ENCODE peak calls at places on chromosomes 11 and 22, in eight cellular contexts. P, O, C, Z, A, Q, W and D are unnamed samples.
A peak's percentile ranks its signal among the peaks of the same experiment; 100 is the strongest.

GRCh38 chr11:128711136-128711535 is 17.3 kb downstream of the FLI1 start:
- DNase-seq in C (no peak), Z (no peak), Q (no peak), A (no peak), W (no peak), O (no peak), P (no peak), D (no peak)

GRCh38 chr11:30311189-30311588 is 11.7 kb upstream of the ARL14EP start:
- DNase-seq in C (no peak), W (no peak), P (no peak), O (no peak), A (no peak), Z (no peak), Q (no peak), D (no peak)

GRCh38 chr22:35539910-35540599 is 576 bp upstream of the RASD2 start:
- DNase-seq in O (peak; percentile 65), Q (peak; percentile 78), A (peak; percentile 78), W (peak; percentile 86), P (peak; percentile 81), C (peak; percentile 82), Z (peak; percentile 46), D (peak; percentile 81)

GRCh38 chr22:32957093-32957835 is 100.9 kb downstream of the SYN3 start:
- DNase-seq in C (peak; percentile 28), P (no peak), Q (no peak), A (no peak), Z (no peak), O (no peak), W (no peak), D (no peak)

GRCh38 chr22:39318507-39319283 is 728 bp downstream of the RPL3 start:
- DNase-seq in P (no peak), Z (no peak), A (no peak), C (no peak), O (no peak), Q (peak; percentile 56), W (no peak), D (no peak)

GRCh38 chr11:27329867-27330632 is 33.0 kb downstream of the CCDC34 start:
- DNase-seq in O (no peak), P (no peak), W (no peak), C (no peak), A (no peak), Z (no peak), Q (no peak), D (no peak)

GRCh38 chr11:20022363-20023081 is 137.8 kb downstream of the DBX1 start:
- DNase-seq in O (no peak), C (no peak), A (no peak), Z (no peak), W (no peak), Q (peak; percentile 93), P (no peak), D (peak; percentile 25)

GRCh38 chr11:17786824-17787525 is 52.4 kb downstream of the KCNC1 start:
- DNase-seq in Q (no peak), P (peak; percentile 33), Z (no peak), A (no peak), O (no peak), C (no peak), W (no peak), D (no peak)

GRCh38 chr22:46352691-46353386 is 17.3 kb downstream of the TRMU start:
- DNase-seq in O (no peak), C (peak; percentile 90), P (no peak), Z (peak; percentile 78), A (no peak), Q (no peak), W (peak; percentile 79), D (peak; percentile 60)

GRCh38 chr11:123475478-123475877 is 45.4 kb downstream of the GRAMD1B start:
- DNase-seq in Q (peak; percentile 76), W (no peak), C (peak; percentile 33), O (no peak), P (peak; percentile 18), A (no peak), Z (no peak), D (no peak)

GRCh38 chr11:13318498-13319295 is 41.1 kb downstream of the BMAL1 start:
- DNase-seq in P (no peak), C (no peak), W (no peak), Z (no peak), A (no peak), Q (no peak), O (no peak), D (no peak)

GRCh38 chr11:64676253-64676615 is 46.8 kb downstream of the NRXN2 start:
- DNase-seq in P (no peak), A (no peak), O (no peak), Q (no peak), W (no peak), C (no peak), Z (no peak), D (peak; percentile 19)

GRCh38 chr11:1934326-1935155 is 12.6 kb upstream of the MRPL23 start:
- DNase-seq in Z (no peak), O (no peak), A (no peak), C (no peak), W (peak; percentile 67), P (no peak), Q (no peak), D (peak; percentile 11)

GRCh38 chr11:65787649-65788622 is 1.1 kb downstream of the OVOL1 start:
- DNase-seq in W (no peak), O (no peak), Z (no peak), C (no peak), Q (peak; percentile 29), A (no peak), P (no peak), D (no peak)

DNA sequence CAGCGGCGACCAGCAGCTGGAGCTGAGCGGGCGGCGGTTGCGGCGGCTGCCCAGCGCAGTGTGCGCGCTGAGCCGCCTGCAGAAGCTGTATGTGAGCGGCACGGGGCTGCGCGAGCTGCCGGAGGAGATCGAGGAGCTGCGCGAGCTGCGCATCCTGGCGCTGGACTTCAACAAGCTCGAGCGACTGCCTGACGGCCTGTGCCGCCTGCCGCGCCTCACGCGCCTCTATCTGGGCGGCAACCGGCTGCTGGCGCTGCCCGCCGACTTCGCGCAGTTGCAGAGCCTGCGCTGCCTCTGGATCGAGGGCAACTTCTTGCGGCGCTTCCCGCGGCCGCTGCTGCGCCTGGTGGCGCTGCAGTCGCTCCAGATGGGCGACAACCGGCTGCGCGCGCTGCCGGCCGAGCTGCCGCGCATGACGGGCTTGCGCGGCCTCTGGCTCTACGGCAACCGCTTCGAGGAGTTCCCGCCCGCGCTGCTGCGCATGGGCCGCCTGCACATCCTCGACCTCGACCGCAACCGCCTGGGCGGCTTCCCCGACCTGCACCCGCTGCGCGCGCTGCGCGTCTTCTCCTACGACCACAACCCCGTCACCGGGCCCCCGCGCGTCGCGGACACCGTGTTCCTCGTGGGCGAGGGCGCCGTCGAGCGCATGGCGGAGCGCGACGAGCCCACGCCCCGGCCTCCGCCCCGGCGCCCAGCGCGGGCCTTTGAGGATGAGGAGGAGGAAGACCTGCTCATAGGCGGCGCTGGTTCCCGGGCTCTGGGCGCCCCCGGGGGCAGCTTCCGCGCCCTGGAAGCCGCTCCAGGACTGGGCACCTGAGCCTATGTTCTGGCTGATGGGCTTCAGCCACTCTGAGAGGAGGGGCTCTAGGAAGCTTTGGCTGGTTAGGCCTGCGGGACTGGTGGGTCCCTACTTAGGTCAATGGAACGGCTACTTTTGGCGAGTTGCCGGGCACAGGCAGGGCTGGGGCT is 795 bp downstream of the LRRC10B start:
- DNase-seq in W (peak; percentile 85), Q (peak; percentile 90), Z (peak; percentile 33), A (peak; percentile 46), P (peak; percentile 74), O (no peak), C (peak; percentile 82), D (peak; percentile 86)
- TF ChIP-seq CTCF in W (no peak), Q (peak; percentile 26), Z (peak; percentile 57), A (no peak), P (no peak), O (peak; percentile 45), C (peak; percentile 26), D (peak; percentile 59)

GRCh38 chr11:95093548-95093947 is 3.9 kb downstream of the ENDOD1 start:
- DNase-seq in W (no peak), A (no peak), P (no peak), Z (no peak), O (no peak), Q (no peak), C (no peak), D (no peak)

GRCh38 chr11:95091663-95092062 is 2.0 kb downstream of the ENDOD1 start:
- DNase-seq in A (no peak), Q (no peak), O (no peak), P (no peak), W (no peak), C (no peak), Z (no peak), D (no peak)

GRCh38 chr11:95095858-95096587 is 6.4 kb downstream of the ENDOD1 start:
- DNase-seq in O (no peak), C (no peak), P (no peak), Z (no peak), Q (no peak), W (no peak), A (no peak), D (no peak)

GRCh38 chr11:95089620-95090542 is at the start of gene ENDOD1:
- DNase-seq in A (peak; percentile 88), Z (peak; percentile 59), W (peak; percentile 98), C (peak; percentile 91), O (peak; percentile 77), Q (peak; percentile 89), P (peak; percentile 88), D (peak; percentile 82)

GRCh38 chr11:95092549-95093324 is 3.1 kb downstream of the ENDOD1 start:
- DNase-seq in P (no peak), W (no peak), C (peak; percentile 26), O (no peak), A (no peak), Q (peak; percentile 25), Z (no peak), D (no peak)
- TF ChIP-seq CTCF in P (no peak), W (peak; percentile 38), C (peak; percentile 73), O (no peak), A (no peak), Q (peak; percentile 58), Z (no peak), D (peak; percentile 49)

DNA sequence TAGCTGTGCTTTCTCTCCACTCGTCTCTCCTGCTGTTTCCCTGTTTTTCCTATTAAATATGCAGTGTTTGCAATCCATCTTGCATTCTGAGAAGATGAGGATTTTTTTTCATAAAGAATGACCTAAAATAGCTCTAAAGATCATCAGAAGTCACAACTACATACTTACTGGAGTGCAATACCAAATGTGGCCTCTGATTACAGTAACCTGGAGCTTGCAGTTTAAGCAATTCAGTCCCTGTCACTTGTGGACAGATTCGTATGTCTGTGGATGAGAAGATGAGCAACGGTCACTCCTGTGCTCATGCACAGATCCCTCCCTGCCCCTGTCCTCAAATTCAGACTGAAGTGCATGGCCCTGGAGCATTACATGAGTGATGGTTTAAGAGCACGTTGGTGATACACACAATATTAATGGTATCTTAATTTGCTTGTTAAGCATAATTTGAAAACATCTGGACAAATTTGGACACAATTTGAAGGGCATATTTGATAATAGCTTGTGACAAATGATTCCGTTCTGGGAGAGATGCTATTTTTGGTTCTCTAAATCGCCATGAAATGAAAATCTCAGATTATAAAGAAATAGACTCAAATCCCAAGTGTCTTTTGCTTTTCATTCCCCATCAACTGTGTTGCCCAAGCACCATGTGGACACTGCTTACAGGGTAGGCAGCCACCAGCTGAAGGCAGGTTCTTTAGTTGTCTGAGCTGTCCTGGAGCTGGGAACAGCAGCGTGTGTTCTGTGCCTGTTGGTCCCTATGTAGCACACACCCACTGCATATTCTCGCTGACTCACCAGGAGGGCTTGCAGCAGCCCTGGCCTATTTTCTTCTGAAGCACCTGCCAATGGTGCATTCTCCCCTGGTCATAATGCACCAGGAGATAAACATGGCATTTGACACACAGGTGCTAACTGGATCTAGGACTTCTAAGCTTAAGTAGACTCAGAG is 32.6 kb upstream of the PRAME start:
- DNase-seq in A (no peak), W (no peak), Q (no peak), C (no peak), Z (no peak), O (no peak), P (no peak), D (no peak)
- TF ChIP-seq CTCF in A (no peak), W (no peak), Q (no peak), C (no peak), Z (no peak), O (no peak), P (no peak), D (peak; percentile 48)

GRCh38 chr11:48020092-48020755 is 39.9 kb downstream of the PTPRJ start:
- DNase-seq in Z (no peak), W (peak; percentile 72), P (no peak), Q (no peak), C (no peak), A (no peak), O (no peak), D (no peak)
- TF ChIP-seq CTCF in Z (no peak), W (peak; percentile 40), P (no peak), Q (no peak), C (no peak), A (no peak), O (no peak), D (no peak)